ENCODE peak calls at places on chromosome 13, in five cellular contexts. C, Z, H, M and Y are unnamed samples. For H3K9me3, the result is how much of the 10 kb centered on the place peaks cover.

GRCh38 chr13:29861694-29862110 is 11.3 kb upstream of the UBL3 start:
- DNase-seq in M (no peak), H (no peak), C (no peak), Z (no peak), Y (no peak)

GRCh38 chr13:43879323-43880181 is at the start of the genes CCDC122 and LACC1:
- DNase-seq in M (peak), C (peak), H (peak), Z (peak), Y (peak)

GRCh38 chr13:36030670-36031331 is 100.4 kb downstream of the DCLK1 start:
- DNase-seq in Z (peak), M (no peak), C (no peak), H (peak), Y (no peak)

GRCh38 chr13:33561627-33562026 is 256.3 kb upstream of the RFC3 start:
- DNase-seq in H (no peak), M (no peak), C (no peak), Z (no peak), Y (no peak)

GRCh38 chr13:94248454-94249233 is 230.8 kb downstream of the DCT start:
- DNase-seq in C (no peak), Z (no peak), M (no peak), H (no peak), Y (no peak)

GRCh38 chr13:31790992-31791391 is 51.7 kb downstream of the RXFP2 start:
- DNase-seq in H (no peak), C (no peak), M (no peak), Z (no peak), Y (no peak)

GRCh38 chr13:82898625-82899024 is 983.6 kb downstream of the SLITRK1 start:
- DNase-seq in M (no peak), Z (no peak), C (no peak), H (no peak), Y (no peak)

GRCh38 chr13:50685491-50685890 is 158.0 kb downstream of the DLEU7 start:
- DNase-seq in C (no peak), Z (peak), M (peak), H (peak), Y (peak)

GRCh38 chr13:44904982-44905381 is 84.3 kb downstream of the NUFIP1 start:
- DNase-seq in H (peak), M (peak), Z (peak), C (no peak), Y (peak)

GRCh38 chr13:102580552-102581169 is 16.1 kb upstream of the TPP2 start:
- DNase-seq in Z (peak), C (no peak), H (no peak), M (no peak), Y (no peak)

GRCh38 chr13:112877976-112878955 is 90.7 kb upstream of the MCF2L start:
- DNase-seq in C (no peak), M (peak), H (no peak), Z (no peak), Y (no peak)

GRCh38 chr13:73190477-73190876 is 131.7 kb downstream of the KLF5 start:
- DNase-seq in M (no peak), C (no peak), H (no peak), Z (no peak), Y (no peak)

GRCh38 chr13:110363009-110363408 is 55.9 kb downstream of the COL4A2 start:
- DNase-seq in Z (no peak), M (no peak), H (no peak), C (no peak), Y (peak)

GRCh38 chr13:37375724-37376123 is 222.8 kb downstream of the POSTN start:
- DNase-seq in H (no peak), Z (no peak), M (no peak), C (no peak), Y (no peak)

GRCh38 chr13:31909889-31910551 is 121.6 kb upstream of the FRY start:
- DNase-seq in Z (peak), H (peak), M (no peak), C (peak), Y (no peak)

GRCh38 chr13:18947376-18947977 is 234.1 kb downstream of the TUBA3C start:
- DNase-seq in M (no peak), H (no peak), C (no peak), Z (no peak), Y (no peak)
- H3K9me3 ChIP-seq in M (under half), H (under half), C (under half), Z (under half), Y (under half)

DNA sequence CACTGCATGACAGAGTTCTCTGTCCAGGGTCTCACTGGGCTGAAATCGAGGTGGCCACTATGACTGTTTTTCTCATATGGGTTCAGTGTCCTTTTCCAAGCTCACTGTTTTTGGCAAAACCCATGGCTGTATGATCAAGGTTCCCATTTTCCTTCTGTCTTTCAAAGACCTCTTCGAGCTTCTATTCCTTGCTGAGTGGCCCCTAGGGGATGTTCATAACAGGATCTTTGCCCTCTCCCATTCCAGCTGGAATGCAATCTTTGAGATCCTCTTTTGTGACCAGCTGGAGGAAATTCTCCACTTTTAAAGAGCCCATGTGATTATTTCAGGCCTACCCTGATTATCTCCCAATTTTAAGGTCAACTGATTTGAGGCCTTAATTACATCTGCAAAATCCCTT is 572.5 kb upstream of the SLC10A2 start:
- DNase-seq in M (no peak), C (no peak), Z (no peak), H (no peak), Y (no peak)
- H3K9me3 ChIP-seq in M (under half), C (under half), Z (under half), H (under half), Y (under half)

GRCh38 chr13:48317511-48317981 is 14.0 kb downstream of the RB1 start:
- DNase-seq in M (peak), C (no peak), Z (no peak), H (no peak), Y (no peak)

GRCh38 chr13:48320396-48320790 is 16.8 kb downstream of the RB1 start:
- DNase-seq in C (no peak), Z (no peak), M (no peak), H (no peak), Y (no peak)

GRCh38 chr13:48319458-48320395 is 16.2 kb downstream of the RB1 start:
- DNase-seq in M (no peak), Z (no peak), H (no peak), C (no peak), Y (no peak)

GRCh38 chr13:48318014-48318713 is 14.6 kb downstream of the RB1 start:
- DNase-seq in M (peak), Z (no peak), H (peak), C (no peak), Y (no peak)

DNA sequence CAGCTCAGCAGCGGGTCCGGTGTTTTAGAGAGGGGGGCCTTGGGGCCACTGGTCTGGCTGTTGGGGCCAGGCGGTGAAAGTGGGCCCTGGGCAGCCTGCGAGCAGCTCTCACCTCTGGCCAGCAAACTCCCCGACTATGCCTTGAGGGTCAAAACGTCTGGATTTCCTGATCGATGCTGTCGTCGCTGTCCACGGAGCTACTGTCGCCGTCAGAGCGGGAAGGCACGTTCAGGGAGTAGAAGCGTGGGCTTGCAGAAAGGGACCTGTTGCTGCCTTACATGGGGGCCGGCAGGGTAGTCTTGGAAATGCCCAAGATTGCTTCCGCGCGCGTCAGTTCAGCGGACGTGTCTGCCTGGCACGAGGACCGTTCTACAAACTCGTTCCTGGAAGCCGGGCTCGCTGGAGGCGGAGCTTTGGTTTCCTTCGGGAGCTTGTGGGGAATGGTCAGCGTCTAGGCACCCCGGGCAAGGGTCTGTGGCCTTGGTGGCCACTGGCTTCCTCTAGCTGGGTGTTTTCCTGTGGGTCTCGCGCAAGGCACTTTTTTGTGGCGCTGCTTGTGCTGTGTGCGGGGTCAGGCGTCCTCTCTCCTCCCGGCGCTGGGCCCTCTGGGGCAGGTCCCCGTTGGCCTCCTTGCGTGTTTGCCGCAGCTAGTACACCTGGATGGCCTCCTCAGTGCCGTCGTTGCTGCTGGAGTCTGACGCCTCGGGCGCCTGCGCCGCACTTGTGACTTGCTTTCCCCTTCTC is 15.3 kb downstream of the RB1 start:
- DNase-seq in H (peak), Z (no peak), M (no peak), C (peak), Y (peak)
- H3K9me3 ChIP-seq in H (under half), Z (under half), M (under half), C (under half), Y (under half)

GRCh38 chr13:99973786-99974185 is 2.2 kb upstream of the ZIC5 start:
- DNase-seq in H (no peak), Z (no peak), C (no peak), M (no peak), Y (no peak)
- H3K9me3 ChIP-seq in H (under half), Z (under half), C (under half), M (under half), Y (under half)

GRCh38 chr13:104414181-104414580 is 1348.0 kb upstream of the SLC10A2 start:
- DNase-seq in C (no peak), H (no peak), M (no peak), Z (no peak), Y (no peak)
- H3K9me3 ChIP-seq in C (under half), H (under half), M (under half), Z (under half), Y (under half)

DNA sequence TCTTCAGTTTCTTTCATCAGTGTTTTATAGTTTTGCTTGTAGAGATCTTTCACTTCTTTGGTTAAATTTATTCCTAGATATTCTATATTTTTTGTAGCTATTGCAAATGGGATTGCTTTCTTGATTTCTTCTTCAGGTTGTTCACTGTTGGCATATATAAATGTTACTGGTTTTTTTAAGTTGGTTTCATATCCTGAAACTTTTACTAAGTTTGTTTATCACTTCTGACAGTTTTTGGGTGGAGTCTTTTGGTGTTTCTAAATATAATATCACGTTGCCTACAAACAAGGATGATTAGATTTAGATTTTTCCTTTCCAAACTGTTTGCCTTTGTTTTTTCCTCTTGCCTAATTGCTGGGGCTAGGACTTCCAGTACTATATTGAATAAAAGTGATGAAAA is 109.7 kb downstream of the PAN3 start:
- DNase-seq in Z (no peak), M (no peak), C (no peak), H (no peak), Y (no peak)
- H3K9me3 ChIP-seq in Z (under half), M (under half), C (under half), H (under half), Y (under half)

DNA sequence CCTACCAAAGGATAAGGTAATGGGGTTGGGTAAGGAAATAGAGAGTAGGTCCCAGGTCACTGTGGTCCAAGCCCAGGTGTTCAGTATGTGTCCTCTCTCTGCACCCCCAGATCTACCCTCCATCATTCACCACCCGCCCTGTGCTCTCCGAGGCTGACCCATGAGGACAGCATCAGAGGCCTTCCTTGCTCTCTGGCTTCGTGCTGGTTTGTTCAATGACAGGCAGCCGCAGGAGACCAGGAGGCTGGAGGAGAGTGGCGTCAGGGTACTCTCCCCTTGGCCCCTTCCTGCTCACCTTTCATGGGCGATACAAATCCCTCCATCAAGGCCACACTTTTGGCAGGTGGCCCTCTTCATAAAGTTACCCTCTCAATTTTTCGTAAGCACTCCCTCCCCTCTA is 1.7 kb downstream of the TUBA3C start:
- DNase-seq in H (no peak), C (no peak), M (no peak), Z (no peak), Y (no peak)
- H3K9me3 ChIP-seq in H (under half), C (under half), M (under half), Z (under half), Y (under half)